ENCODE peak calls at places on chromosomes 13 and 19, in ten cellular contexts. N is glutamatergic neuron, Q is omental fat pad, W is tibial artery, D is IMR-90, M is GM23338, I is fibroblast of pulmonary artery, Y is heart left ventricle, F is GM12864, E is endodermal cell. C is an unnamed sample.

GRCh38 chr19:6090634-6091033 is 19.7 kb downstream of the RFX2 start:
- DNase-seq in N (no peak), Q (no peak), W (no peak), D (no peak), M (no peak), I (no peak), Y (no peak), F (no peak), E (no peak), C (no peak)

GRCh38 chr19:52665047-52665446 is 26.9 kb upstream of the ZNF83 start:
- DNase-seq in N (no peak), Q (no peak), W (no peak), D (no peak), M (no peak), I (no peak), Y (no peak), F (no peak), E (no peak), C (no peak)

GRCh38 chr19:15332311-15332996 is at the start of gene BRD4:
- DNase-seq in N (peak; percentile 82), Q (no peak), W (peak; percentile 58), D (peak; percentile 42), M (peak; percentile 81), I (peak; percentile 50), Y (peak; percentile 85), F (no peak), E (peak; percentile 90), C (peak; percentile 65)

GRCh38 chr13:51793570-51794273 is 10.2 kb downstream of the DHRS12 start:
- DNase-seq in N (no peak), Q (peak; percentile 47), W (no peak), D (peak; percentile 91), M (no peak), I (peak; percentile 79), Y (no peak), F (no peak), E (no peak), C (no peak)

GRCh38 chr19:30631035-30631375 is 258.8 kb downstream of the ZNF536 start:
- DNase-seq in N (peak; percentile 48), Q (no peak), W (no peak), D (no peak), M (no peak), I (no peak), Y (no peak), F (no peak), E (no peak), C (no peak)

GRCh38 chr13:49620170-49620621 is 8.1 kb upstream of the ARL11 start:
- DNase-seq in N (no peak), Q (no peak), W (no peak), D (no peak), M (no peak), I (no peak), Y (no peak), F (peak; percentile 44), E (no peak), C (no peak)

GRCh38 chr13:25584975-25585374 is 213.2 kb downstream of the ATP8A2 start:
- DNase-seq in N (no peak), Q (no peak), W (no peak), D (no peak), M (no peak), I (peak; percentile 3), Y (no peak), F (no peak), E (no peak), C (no peak)

GRCh38 chr19:959935-960502 is 24.1 kb upstream of the WDR18 start:
- DNase-seq in N (no peak), Q (no peak), W (no peak), D (no peak), M (peak; percentile 77), I (no peak), Y (no peak), F (no peak), E (peak; percentile 87), C (no peak)

GRCh38 chr19:32675720-32676185 is at the start of gene RGS9BP:
- DNase-seq in N (peak; percentile 69), Q (peak; percentile 47), W (peak; percentile 81), D (peak; percentile 59), M (peak; percentile 64), I (peak; percentile 73), Y (peak; percentile 93), F (no peak), E (peak; percentile 77), C (peak; percentile 26)

GRCh38 chr19:32373614-32374295 is 28.3 kb downstream of the ZNF507 start:
- DNase-seq in N (no peak), Q (no peak), W (peak; percentile 32), D (peak; percentile 100), M (no peak), I (peak; percentile 99), Y (no peak), F (no peak), E (no peak), C (no peak)

GRCh38 chr13:84844473-84844872 is 954.7 kb downstream of the SLITRK6 start:
- DNase-seq in N (no peak), Q (no peak), W (no peak), D (no peak), M (peak; percentile 53), I (peak; percentile 16), Y (no peak), F (no peak), E (no peak), C (no peak)

GRCh38 chr13:67772807-67773453 is 542.8 kb upstream of the PCDH9 start:
- DNase-seq in N (no peak), Q (no peak), W (no peak), D (no peak), M (no peak), I (no peak), Y (no peak), F (no peak), E (no peak), C (no peak)

GRCh38 chr13:51067376-51068125 is 43.5 kb downstream of the C13orf42 start:
- DNase-seq in N (no peak), Q (no peak), W (no peak), D (no peak), M (no peak), I (peak; percentile 17), Y (no peak), F (no peak), E (peak; percentile 6), C (no peak)

GRCh38 chr13:112187527-112188297 is 120.8 kb downstream of the SOX1 start:
- DNase-seq in N (no peak), Q (no peak), W (no peak), D (no peak), M (no peak), I (no peak), Y (no peak), F (no peak), E (peak; percentile 3), C (no peak)
- TF ChIP-seq CTCF in N (no peak), Q (no peak), W (no peak), D (no peak), M (peak; percentile 4), I (no peak), Y (no peak), F (no peak), E (peak; percentile 53), C (peak; percentile 14)

GRCh38 chr13:22298530-22298929 is 627.7 kb downstream of the FGF9 start:
- DNase-seq in N (no peak), Q (no peak), W (no peak), D (no peak), M (peak; percentile 48), I (no peak), Y (no peak), F (no peak), E (no peak), C (no peak)
- TF ChIP-seq CTCF in N (no peak), Q (no peak), W (no peak), D (no peak), M (peak; percentile 47), I (no peak), Y (no peak), F (no peak), E (peak; percentile 56), C (no peak)

GRCh38 chr13:91158015-91158390 is 189.5 kb upstream of the MIR17HG start:
- DNase-seq in N (no peak), Q (no peak), W (no peak), D (no peak), M (no peak), I (peak; percentile 8), Y (no peak), F (no peak), E (no peak), C (no peak)
- TF ChIP-seq CTCF in N (no peak), Q (no peak), W (peak; percentile 44), D (no peak), M (peak; percentile 51), I (no peak), Y (no peak), F (no peak), E (peak; percentile 27), C (peak; percentile 28)

GRCh38 chr19:18776288-18776594 is 14.9 kb downstream of the COMP start:
- DNase-seq in N (no peak), Q (no peak), W (no peak), D (peak; percentile 72), M (no peak), I (peak; percentile 25), Y (no peak), F (no peak), E (no peak), C (no peak)

GRCh38 chr19:18776736-18777135 is 14.4 kb downstream of the COMP start:
- DNase-seq in N (no peak), Q (no peak), W (no peak), D (peak; percentile 57), M (no peak), I (peak; percentile 13), Y (no peak), F (no peak), E (no peak), C (no peak)

GRCh38 chr19:18777156-18777724 is 13.9 kb downstream of the COMP start:
- DNase-seq in N (no peak), Q (no peak), W (no peak), D (no peak), M (no peak), I (no peak), Y (no peak), F (no peak), E (no peak), C (no peak)

GRCh38 chr19:18774782-18775444 is 16.2 kb downstream of the COMP start:
- DNase-seq in N (peak; percentile 20), Q (no peak), W (no peak), D (no peak), M (no peak), I (no peak), Y (no peak), F (no peak), E (no peak), C (no peak)

GRCh38 chr19:18775586-18776287 is 15.4 kb downstream of the COMP start:
- DNase-seq in N (no peak), Q (no peak), W (no peak), D (peak; percentile 71), M (no peak), I (peak; percentile 17), Y (no peak), F (no peak), E (no peak), C (no peak)
- TF ChIP-seq CTCF in N (no peak), Q (no peak), W (no peak), D (no peak), M (no peak), I (no peak), Y (no peak), F (no peak), E (no peak), C (no peak)

GRCh38 chr13:42038661-42039456 is 9.6 kb upstream of the DGKH start:
- DNase-seq in N (no peak), Q (no peak), W (no peak), D (peak; percentile 28), M (no peak), I (no peak), Y (no peak), F (no peak), E (no peak), C (no peak)
- TF ChIP-seq CTCF in N (no peak), Q (no peak), W (no peak), D (no peak), M (no peak), I (no peak), Y (no peak), F (no peak), E (no peak), C (no peak)

C was measured in progenitor cell of endocrine pancreas.